ENCODE peak calls at places on chromosomes 3 and 15, in six cellular contexts. I is H1, R is K562, W is GM12891, K is HepG2, Z is GM12878. Q is an unnamed sample.

GRCh38 chr3:37731895-37732294 is 129.8 kb upstream of the CTDSPL start:
- DNase-seq in R (no peak), Z (no peak), I (no peak), W (no peak), K (no peak), Q (no peak)

GRCh38 chr3:14718539-14718938 is 43.6 kb downstream of the C3orf20 start:
- DNase-seq in R (no peak), I (no peak), Z (peak), K (no peak), W (no peak), Q (no peak)

GRCh38 chr3:192957441-192957951 is 39.8 kb upstream of the MB21D2 start:
- DNase-seq in I (no peak), R (no peak), K (no peak), Z (no peak), W (no peak), Q (no peak)

GRCh38 chr3:156166808-156167207 is 46.4 kb downstream of the KCNAB1 start:
- DNase-seq in R (no peak), I (no peak), Z (no peak), K (no peak), W (no peak), Q (no peak)

GRCh38 chr3:194137314-194138097 is 1.6 kb downstream of the HES1 start:
- DNase-seq in I (peak), W (no peak), K (peak), R (peak), Z (no peak), Q (peak)

GRCh38 chr3:194571491-194571941 is 61.7 kb downstream of the TMEM44 start:
- DNase-seq in R (no peak), Z (no peak), I (no peak), W (no peak), K (no peak), Q (no peak)

GRCh38 chr3:9793161-9793781 is 389 bp downstream of the ARPC4 start:
- DNase-seq in Z (no peak), W (no peak), I (no peak), R (peak), K (peak), Q (no peak)

GRCh38 chr3:49720383-49721164 is 1.1 kb upstream of the AMIGO3 start:
- DNase-seq in W (no peak), K (no peak), I (no peak), R (no peak), Z (no peak), Q (no peak)

GRCh38 chr3:20039082-20039764 is 1.0 kb upstream of the KAT2B start:
- DNase-seq in K (no peak), I (no peak), Z (no peak), W (no peak), R (no peak), Q (no peak)

GRCh38 chr3:27483117-27484001 is 825 bp downstream of the SLC4A7 start:
- DNase-seq in R (no peak), W (peak), Z (peak), K (peak), I (peak), Q (peak)

GRCh38 chr3:180747805-180748361 is 68.6 kb upstream of the CCDC39 start:
- DNase-seq in R (no peak), I (no peak), Z (no peak), W (no peak), K (no peak), Q (no peak)

GRCh38 chr3:31503456-31503855 is 29.3 kb upstream of the STT3B start:
- DNase-seq in R (no peak), W (no peak), K (no peak), I (no peak), Z (no peak), Q (no peak)

GRCh38 chr15:35557544-35557943 is 11.6 kb upstream of the DPH6 start:
- DNase-seq in I (no peak), W (no peak), Z (no peak), K (peak), R (peak), Q (no peak)

GRCh38 chr3:65855370-65856100 is 183.2 kb downstream of the MAGI1 start:
- DNase-seq in W (no peak), R (no peak), K (peak), Z (no peak), I (no peak), Q (no peak)

GRCh38 chr3:109927161-109927560 is 589.8 kb upstream of the DPPA4 start:
- DNase-seq in I (no peak), Z (no peak), K (peak), R (no peak), W (no peak), Q (no peak)

GRCh38 chr3:37812497-37812896 is 49.2 kb upstream of the CTDSPL start:
- DNase-seq in Z (no peak), K (no peak), R (no peak), I (no peak), W (no peak), Q (no peak)

GRCh38 chr3:57659004-57659672 is 33.7 kb downstream of the DENND6A start:
- DNase-seq in K (no peak), W (no peak), I (no peak), R (no peak), Z (no peak), Q (no peak)

GRCh38 chr15:55993111-55993803 is at the start of gene NEDD4:
- DNase-seq in I (peak), Z (peak), K (peak), R (peak), W (peak), Q (peak)

GRCh38 chr3:24401090-24401810 is 93.4 kb downstream of the THRB start:
- DNase-seq in I (no peak), Z (no peak), W (no peak), R (no peak), K (no peak), Q (no peak)

GRCh38 chr3:29331830-29332637 is 51.2 kb downstream of the RBMS3 start:
- DNase-seq in R (no peak), K (no peak), W (no peak), I (no peak), Z (no peak), Q (no peak)

GRCh38 chr3:72665701-72666443 is 182.4 kb downstream of the SHQ1 start:
- DNase-seq in Z (no peak), I (peak), K (no peak), W (no peak), R (peak), Q (no peak)

GRCh38 chr3:156449712-156450574 is 105.0 kb downstream of the SSR3 start:
- DNase-seq in K (peak), R (peak), I (no peak), Z (no peak), W (no peak), Q (no peak)

GRCh38 chr15:65841121-65841930 is 28.0 kb upstream of the RAB11A start:
- DNase-seq in Z (no peak), K (no peak), R (no peak), W (no peak), I (no peak), Q (no peak)

GRCh38 chr3:179189764-179190163 is 41.6 kb downstream of the PIK3CA start:
- DNase-seq in Z (no peak), K (no peak), R (no peak), I (no peak), W (no peak), Q (no peak)

GRCh38 chr3:125160911-125161371 is 51.6 kb downstream of the SLC12A8 start:
- DNase-seq in W (no peak), R (no peak), K (no peak), I (no peak), Z (no peak), Q (no peak)

GRCh38 chr15:36218322-36218721 is 361.1 kb upstream of the CDIN1 start:
- DNase-seq in K (no peak), Z (no peak), W (no peak), R (no peak), I (no peak), Q (no peak)

GRCh38 chr3:115071122-115071521 is 76.0 kb downstream of the ZBTB20 start:
- DNase-seq in W (no peak), I (no peak), R (no peak), Z (no peak), K (no peak), Q (no peak)

GRCh38 chr15:55846108-55846707 is 103.3 kb upstream of the PRTG start:
- DNase-seq in W (peak), R (peak), K (peak), Z (peak), I (peak), Q (no peak)

GRCh38 chr15:51622269-51623180 is at the start of gene DMXL2:
- DNase-seq in R (peak), K (peak), Z (no peak), W (peak), I (peak), Q (peak)

GRCh38 chr3:10309736-10310135 is 11.2 kb downstream of the SEC13 start:
- DNase-seq in K (no peak), W (no peak), I (no peak), Z (no peak), R (no peak), Q (no peak)

GRCh38 chr3:71022552-71023335 is 560.8 kb downstream of the FOXP1 start:
- DNase-seq in W (no peak), K (peak), R (no peak), Z (no peak), I (peak), Q (no peak)

GRCh38 chr3:181715601-181716340 is 4.0 kb downstream of the SOX2 start:
- DNase-seq in W (no peak), R (no peak), I (peak), Z (no peak), K (no peak), Q (no peak)

GRCh38 chr3:112531358-112531781 is 30.4 kb downstream of the ATG3 start:
- DNase-seq in Z (no peak), R (peak), W (no peak), K (peak), I (no peak), Q (no peak)

GRCh38 chr3:10025205-10026083 is 793 bp upstream of the FANCD2 start:
- DNase-seq in W (no peak), I (no peak), K (no peak), R (no peak), Z (no peak), Q (no peak)

GRCh38 chr15:100918690-100919480 is at the start of gene LRRK1:
- DNase-seq in K (no peak), W (no peak), Z (no peak), I (peak), R (peak), Q (peak)
- TF ChIP-seq POLR2AphosphoS5 in K (no peak), W (peak), Z (peak), I (no peak), R (no peak), Q (no peak)

DNA sequence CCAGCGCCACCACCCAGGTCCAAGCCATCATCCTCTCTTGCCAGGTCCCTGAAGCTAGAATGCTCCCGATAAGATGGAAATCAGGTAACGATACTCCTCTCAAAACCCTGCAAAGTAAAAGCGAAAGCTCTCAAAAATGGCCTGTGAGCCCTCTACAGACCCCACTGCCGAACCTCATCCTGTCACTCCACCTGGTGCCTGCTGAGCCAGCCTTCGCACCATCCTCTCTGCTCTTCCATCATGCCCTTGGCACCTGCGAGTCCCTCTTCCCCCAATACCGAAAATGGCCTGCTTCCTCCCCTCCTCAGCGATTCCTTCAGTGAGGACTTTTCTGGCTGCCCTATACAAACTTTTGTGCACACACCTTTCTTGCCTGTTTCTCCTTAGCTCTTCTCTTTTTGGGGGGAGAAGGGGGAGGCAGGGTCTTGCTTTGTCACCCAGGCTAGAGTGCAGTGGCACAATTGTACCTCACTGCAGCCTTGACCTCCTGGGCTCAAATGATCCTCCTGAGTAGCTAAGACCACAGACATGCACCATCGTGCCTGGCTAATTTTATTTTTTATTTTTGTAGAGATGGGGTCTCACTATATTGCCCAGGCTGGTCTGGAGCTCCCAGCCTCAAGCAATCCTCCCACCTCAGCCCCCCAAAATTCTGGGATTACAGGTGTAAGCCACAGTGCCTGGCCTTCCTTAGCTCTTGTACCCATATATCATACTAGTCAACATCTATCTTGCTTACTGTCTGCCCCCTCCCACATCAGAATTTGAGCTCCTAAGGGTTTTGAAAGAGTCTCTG is 3.0 kb downstream of the IDH2 start:
- DNase-seq in Z (no peak), R (no peak), I (no peak), K (no peak), W (no peak), Q (no peak)
- TF ChIP-seq TAF1 in Z (no peak), R (no peak), I (no peak), K (no peak), W (no peak), Q (no peak)

GRCh38 chr15:95594496-95594895 is 736.0 kb upstream of the NR2F2 start:
- DNase-seq in W (no peak), Z (no peak), K (no peak), R (no peak), I (no peak), Q (no peak)
- TF ChIP-seq POLR2A in W (no peak), Z (no peak), K (no peak), R (no peak), I (no peak), Q (no peak)

DNA sequence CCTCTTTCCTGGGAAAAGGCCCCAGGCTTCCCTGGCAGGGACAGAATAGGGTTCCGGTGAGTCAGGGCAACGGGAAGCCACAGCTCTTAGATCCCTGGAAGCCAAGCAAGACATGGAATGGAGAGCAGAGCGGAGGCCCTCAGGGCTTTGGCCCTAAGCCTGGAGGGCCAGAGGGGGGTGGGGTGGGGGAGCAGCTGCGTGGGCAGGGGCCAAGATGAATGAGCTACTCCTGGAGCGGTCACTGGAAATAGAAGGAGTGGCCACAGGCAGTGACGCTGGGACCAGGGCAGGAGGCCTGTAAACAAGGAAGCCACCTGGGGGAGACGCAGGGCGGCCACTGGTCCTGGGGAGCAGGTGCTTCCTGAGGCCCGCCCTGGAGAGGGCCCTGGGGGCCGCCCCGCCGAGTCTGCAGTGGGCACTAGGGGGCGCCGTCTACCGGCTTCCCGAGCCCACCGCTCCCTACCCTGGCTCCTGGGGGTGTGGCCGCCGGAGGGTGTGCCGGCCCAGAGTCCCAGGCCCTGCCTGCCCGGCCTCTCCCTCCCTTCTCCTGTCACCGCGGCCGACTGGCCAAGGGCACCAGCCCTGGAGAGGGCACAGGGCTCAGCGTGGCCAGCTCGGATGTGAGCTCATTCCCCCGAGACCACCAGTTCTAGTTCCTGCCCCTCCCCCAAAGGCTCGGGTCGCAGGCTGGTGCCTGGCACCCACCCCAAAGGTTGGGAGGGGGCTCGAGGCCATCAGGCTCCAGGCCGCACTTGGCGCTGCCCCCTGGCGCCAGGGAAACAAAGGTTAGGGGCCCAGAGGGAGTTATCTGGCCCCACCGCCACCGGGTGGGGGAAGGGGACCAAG is 12.1 kb downstream of the VPS18 start:
- DNase-seq in W (peak), I (peak), Z (no peak), K (peak), R (peak), Q (peak)
- TF ChIP-seq POLR2AphosphoS5 in W (no peak), I (peak), Z (no peak), K (no peak), R (no peak), Q (no peak)

GRCh38 chr15:61172325-61172724 is 56.8 kb downstream of the RORA start:
- DNase-seq in R (no peak), I (no peak), K (no peak), W (no peak), Z (no peak), Q (no peak)

GRCh38 chr15:61171190-61171589 is 57.9 kb downstream of the RORA start:
- DNase-seq in K (no peak), I (no peak), W (no peak), Z (no peak), R (no peak), Q (no peak)

GRCh38 chr15:61173899-61174689 is 55.0 kb downstream of the RORA start:
- DNase-seq in K (no peak), R (no peak), Z (no peak), I (no peak), W (no peak), Q (no peak)

GRCh38 chr15:61169275-61169903 is 59.7 kb downstream of the RORA start:
- DNase-seq in I (no peak), W (no peak), K (no peak), Z (no peak), R (no peak), Q (no peak)

GRCh38 chr15:61169904-61170695 is 59.0 kb downstream of the RORA start:
- DNase-seq in Z (peak), W (no peak), I (no peak), R (no peak), K (no peak), Q (no peak)
- TF ChIP-seq TAF1 in Z (no peak), W (no peak), I (no peak), R (no peak), K (no peak), Q (no peak)

GRCh38 chr3:101850327-101851048 is 1.2 kb downstream of the NFKBIZ start:
- DNase-seq in K (no peak), I (no peak), R (no peak), W (no peak), Z (peak), Q (no peak)
- TF ChIP-seq POLR2A in K (no peak), I (no peak), R (no peak), W (no peak), Z (peak), Q (no peak)

GRCh38 chr3:79015854-79016253 is 751.9 kb downstream of the ROBO1 start:
- DNase-seq in W (no peak), I (no peak), Z (no peak), R (no peak), K (no peak), Q (no peak)

GRCh38 chr3:79019924-79020173 is 747.9 kb downstream of the ROBO1 start:
- DNase-seq in Z (no peak), I (no peak), R (no peak), W (no peak), K (no peak), Q (no peak)

GRCh38 chr3:79016587-79017380 is 751.0 kb downstream of the ROBO1 start:
- DNase-seq in I (no peak), W (no peak), K (no peak), R (no peak), Z (no peak), Q (no peak)

GRCh38 chr3:79018671-79019136 is 749.1 kb downstream of the ROBO1 start:
- DNase-seq in K (peak), I (peak), R (no peak), Z (no peak), W (no peak), Q (no peak)

DNA sequence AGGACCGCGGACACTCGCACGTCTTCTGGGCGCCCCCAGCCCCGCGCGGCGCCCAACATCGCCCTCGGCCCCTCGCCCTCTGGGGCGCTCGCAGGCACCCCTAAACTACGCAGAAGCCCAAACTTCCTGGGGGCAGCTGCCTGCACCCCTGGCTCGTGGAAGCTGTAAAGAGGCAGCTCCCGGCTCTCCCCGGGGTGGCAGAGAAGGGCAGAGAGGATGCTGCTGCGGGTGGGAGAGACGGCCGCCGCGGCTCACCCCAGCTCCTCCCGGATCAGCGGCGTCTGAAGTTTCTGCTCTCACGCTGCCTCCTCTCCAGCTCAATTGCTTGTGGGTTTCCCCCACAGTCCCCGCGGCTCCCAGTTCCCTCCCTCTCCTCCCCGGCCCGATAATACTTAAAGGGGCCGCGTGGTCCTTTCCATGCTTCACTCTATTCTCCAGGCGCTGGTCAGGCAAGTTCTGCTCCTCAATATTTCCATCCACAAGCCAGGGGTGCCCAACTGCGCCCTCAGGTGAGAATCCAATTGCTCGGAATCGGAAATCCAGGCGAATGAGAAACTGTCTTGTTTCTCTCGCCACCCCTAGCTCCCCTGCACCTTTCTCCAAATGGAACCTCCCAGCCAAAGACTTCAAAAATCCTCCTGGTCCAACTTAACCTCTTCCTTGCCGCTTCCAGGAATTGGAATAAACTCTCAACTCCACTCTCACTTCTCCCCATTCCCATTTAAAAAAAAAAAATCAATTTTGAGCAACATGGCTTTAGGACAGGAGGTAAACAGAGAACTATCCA is 748.5 kb downstream of the ROBO1 start:
- DNase-seq in Z (no peak), K (peak), W (no peak), I (peak), R (no peak), Q (no peak)
- TF ChIP-seq POLR2AphosphoS5 in Z (peak), K (peak), W (no peak), I (no peak), R (no peak), Q (no peak)

GRCh38 chr15:58453931-58454793 is 22.4 kb downstream of the LIPC start:
- DNase-seq in R (no peak), K (no peak), Z (no peak), W (no peak), I (no peak), Q (no peak)
- TF ChIP-seq TAF1 in R (no peak), K (no peak), Z (no peak), W (no peak), I (no peak), Q (no peak)